ENCODE peak calls at places on chromosomes 16 and 17, in four cellular contexts. S is cardiac fibroblast, B is progenitor cell of endocrine pancreas, J is cardiac muscle cell. K is an unnamed sample.

GRCh38 chr16:52547001-52547833 is at the start of gene TOX3:
- DNase-seq in S (no peak), B (peak), J (peak), K (no peak)

GRCh38 chr16:11570258-11570657 is 16.5 kb downstream of the LITAF start:
- DNase-seq in J (no peak), S (no peak), B (no peak), K (no peak)

GRCh38 chr17:22217135-22217534 is 524.8 kb downstream of the KCNJ18 start:
- DNase-seq in B (no peak), S (no peak), J (peak), K (no peak)

GRCh38 chr16:3829631-3830536 is 50.6 kb downstream of the CREBBP start:
- DNase-seq in S (no peak), B (no peak), J (no peak), K (no peak)

GRCh38 chr16:11554054-11554453 is 32.7 kb downstream of the LITAF start:
- DNase-seq in J (no peak), B (no peak), S (no peak), K (no peak)

GRCh38 chr17:44970136-44970737 is 2.1 kb upstream of the C1QL1 start:
- DNase-seq in B (no peak), S (peak), J (peak), K (peak)

GRCh38 chr17:42514867-42515266 is 21.2 kb upstream of the NAGLU start:
- DNase-seq in J (no peak), S (no peak), B (no peak), K (no peak)

GRCh38 chr17:76444518-76445311 is 8.2 kb downstream of the UBE2O start:
- DNase-seq in B (no peak), S (no peak), J (no peak), K (no peak)

GRCh38 chr17:21090889-21091618 is 35.7 kb upstream of the DHRS7B start:
- DNase-seq in B (no peak), S (no peak), J (no peak), K (no peak)

GRCh38 chr16:76943936-76944335 is 247.1 kb upstream of the MON1B start:
- DNase-seq in B (no peak), S (peak), J (no peak), K (no peak)

GRCh38 chr16:1523581-1524245 is 9.8 kb upstream of the TMEM204 start:
- DNase-seq in J (no peak), B (no peak), S (no peak), K (no peak)

GRCh38 chr16:1845985-1846384 is 19.0 kb downstream of the FAHD1 start:
- DNase-seq in J (no peak), B (no peak), S (no peak), K (no peak)

GRCh38 chr16:4059969-4060368 is 56.3 kb downstream of the ADCY9 start:
- DNase-seq in J (no peak), B (no peak), S (peak), K (no peak)

GRCh38 chr16:27241658-27242057 is 26.9 kb downstream of the NSMCE1 start:
- DNase-seq in B (no peak), S (no peak), J (no peak), K (no peak)

GRCh38 chr16:88468289-88469129 is 15.4 kb downstream of the ZFPM1 start:
- DNase-seq in J (peak), B (no peak), S (peak), K (no peak)

GRCh38 chr16:17205279-17206139 is 265.3 kb downstream of the XYLT1 start:
- DNase-seq in B (no peak), J (peak), S (no peak), K (no peak)

GRCh38 chr17:48544356-48545021 is 420 bp downstream of the HOXB2 start:
- DNase-seq in S (peak), J (peak), B (no peak), K (no peak)

GRCh38 chr16:4239020-4239419 is 2.9 kb downstream of the SRL start:
- DNase-seq in B (no peak), S (no peak), J (no peak), K (no peak)

GRCh38 chr16:81405702-81406113 is 38.9 kb upstream of the CMIP start:
- DNase-seq in J (no peak), B (peak), S (peak), K (no peak)

GRCh38 chr16:26269663-26270062 is 577.9 kb downstream of the HS3ST4 start:
- DNase-seq in S (no peak), B (no peak), J (no peak), K (no peak)

GRCh38 chr16:14365200-14365851 is 264.7 kb downstream of the PARN start:
- DNase-seq in J (no peak), B (no peak), S (no peak), K (no peak)

GRCh38 chr17:75345514-75346167 is 56.4 kb upstream of the SLC25A19 start:
- DNase-seq in B (no peak), S (no peak), J (no peak), K (peak)

GRCh38 chr16:85113168-85113733 is 979 bp upstream of the CIBAR2 start:
- DNase-seq in J (no peak), S (no peak), B (no peak), K (no peak)

GRCh38 chr17:50783193-50783660 is 15.9 kb upstream of the ANKRD40CL start:
- DNase-seq in S (peak), J (peak), B (peak), K (peak)

DNA sequence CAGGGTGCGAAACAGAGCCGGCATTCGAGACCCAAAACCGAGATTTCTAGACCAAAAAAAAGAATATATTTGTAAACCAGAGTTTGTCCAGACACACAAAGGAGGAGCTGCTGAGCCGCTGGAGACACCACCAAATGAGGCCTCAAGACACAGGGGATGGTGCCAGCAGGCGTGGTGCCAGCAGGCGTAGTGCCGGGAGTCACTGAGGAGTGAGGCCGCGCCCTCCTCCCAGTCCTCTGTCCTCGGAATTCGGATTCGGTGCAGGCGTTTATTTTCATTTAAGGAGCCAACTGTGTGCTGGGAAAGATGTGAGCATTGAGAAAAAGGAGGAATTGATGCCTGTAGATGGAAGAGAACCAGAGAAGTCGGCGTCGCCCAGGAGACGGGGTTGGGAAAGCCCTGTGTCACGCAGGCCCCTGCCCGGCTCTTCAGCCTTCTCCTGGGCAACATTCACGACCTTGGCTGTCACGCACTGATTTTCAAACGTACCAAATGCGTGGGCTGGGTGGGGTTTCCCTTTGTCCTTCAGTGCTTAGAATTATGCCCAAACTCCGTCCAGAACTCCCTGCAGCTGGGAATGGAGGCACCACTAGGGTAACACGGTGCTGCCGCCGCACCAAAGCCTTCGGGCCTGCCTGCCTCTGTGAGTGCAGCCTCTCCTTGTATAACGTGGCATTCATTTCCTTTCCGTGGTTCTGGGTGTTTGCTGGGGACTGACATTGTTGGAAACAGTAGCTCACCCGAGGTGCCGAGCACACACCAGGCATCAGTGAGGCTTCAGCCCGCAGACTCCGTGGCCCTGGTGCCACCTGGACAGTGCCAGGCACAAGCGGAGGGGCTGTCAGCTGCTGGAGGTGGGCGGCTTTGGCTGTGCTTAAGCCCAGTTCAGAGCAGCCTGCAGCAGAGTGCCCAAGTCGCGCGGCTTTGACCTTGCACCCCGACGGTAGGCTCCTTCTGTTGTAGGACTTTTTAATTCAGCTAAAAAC is 49.0 kb upstream of the CHMP6 start:
- DNase-seq in B (no peak), S (peak), J (no peak), K (no peak)
- TF ChIP-seq CTCF in B (no peak), S (peak), J (peak), K (no peak)

GRCh38 chr17:82913304-82914043 is 73.7 kb upstream of the ZNF750 start:
- DNase-seq in J (peak), B (no peak), S (no peak), K (no peak)
- TF ChIP-seq CTCF in J (no peak), B (peak), S (no peak), K (no peak)

DNA sequence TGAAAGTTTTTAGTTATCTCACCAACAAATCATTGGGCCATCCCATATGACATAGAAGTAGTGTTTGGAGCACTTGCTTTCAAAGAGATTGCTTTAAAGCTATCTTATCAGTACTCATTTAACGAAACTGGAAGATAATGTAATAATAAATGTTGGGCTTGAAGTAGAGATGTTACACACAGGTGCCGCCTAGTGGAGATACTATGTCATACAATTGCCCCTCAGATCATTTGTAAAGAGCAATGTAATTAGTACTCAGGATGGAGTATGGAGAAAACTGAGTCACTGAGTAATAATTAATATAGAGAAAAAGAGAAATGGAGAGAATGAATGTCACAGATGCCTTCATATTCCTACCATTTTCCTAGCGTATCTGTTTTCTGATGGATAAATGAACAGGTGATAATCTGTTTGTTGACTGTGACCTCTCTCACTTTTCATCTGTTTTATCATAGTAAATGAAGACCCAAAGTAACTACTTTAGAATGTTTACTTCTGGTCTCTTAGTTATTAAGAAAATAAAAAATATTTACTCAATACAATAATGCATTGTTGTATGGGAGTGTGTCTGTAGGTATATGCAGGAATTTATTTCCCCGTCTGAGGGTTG is 80.4 kb downstream of the EFCAB5 start:
- DNase-seq in S (peak), J (peak), B (no peak), K (no peak)
- TF ChIP-seq CTCF in S (peak), J (peak), B (peak), K (peak)

GRCh38 chr17:38868968-38869646 is 751 bp upstream of the LASP1 start:
- DNase-seq in B (peak), J (peak), S (peak), K (peak)
- TF ChIP-seq CTCF in B (peak), J (peak), S (peak), K (no peak)

K was measured in activated B cell treated with CpG ODN at 0.5 μM for 24 hours.